ENCODE peak calls at places on chromosomes 6 and 20, in six cellular contexts. G is keratinocyte, P is MM.1S, F is SK-N-SH, A is PC-3, C is endodermal cell. S is an unnamed sample.

GRCh38 chr20:45088247-45088646 is 12.7 kb downstream of the KCNS1 start:
- DNase-seq in G (peak), P (no peak), F (no peak), A (peak), C (no peak), S (no peak)

GRCh38 chr6:84453499-84453898 is 226.1 kb upstream of the CEP162 start:
- DNase-seq in G (no peak), P (no peak), F (no peak), A (peak), C (no peak), S (no peak)

GRCh38 chr6:6244624-6245023 is 75.8 kb downstream of the F13A1 start:
- DNase-seq in G (no peak), P (no peak), F (no peak), A (no peak), C (no peak), S (no peak)

GRCh38 chr20:59571151-59571550 is 33.2 kb upstream of the PHACTR3 start:
- DNase-seq in G (no peak), P (no peak), F (no peak), A (no peak), C (no peak), S (no peak)

GRCh38 chr6:89970609-89971337 is 76.5 kb downstream of the GJA10 start:
- DNase-seq in G (no peak), P (no peak), F (peak), A (peak), C (peak), S (no peak)

GRCh38 chr6:168304752-168305015 is 14.9 kb downstream of the DACT2 start:
- DNase-seq in G (no peak), P (no peak), F (no peak), A (no peak), C (no peak), S (no peak)

GRCh38 chr6:26187981-26188635 is 100.9 kb downstream of the HFE start:
- DNase-seq in G (no peak), P (peak), F (no peak), A (no peak), C (peak), S (peak)

GRCh38 chr6:166691199-166691598 is 64.1 kb upstream of the RPS6KA2 start:
- DNase-seq in G (peak), P (no peak), F (no peak), A (peak), C (no peak), S (no peak)

GRCh38 chr6:130955755-130956154 is 107.3 kb downstream of the EPB41L2 start:
- DNase-seq in G (no peak), P (no peak), F (no peak), A (peak), C (no peak), S (no peak)

GRCh38 chr20:35167787-35168186 is 4.1 kb upstream of the PROCR start:
- DNase-seq in G (no peak), P (no peak), F (no peak), A (no peak), C (no peak), S (no peak)

GRCh38 chr20:59392741-59393140 is 92.3 kb downstream of the EDN3 start:
- DNase-seq in G (no peak), P (no peak), F (no peak), A (no peak), C (no peak), S (no peak)

GRCh38 chr6:24520929-24521546 is 26.3 kb downstream of the ALDH5A1 start:
- DNase-seq in G (no peak), P (peak), F (peak), A (peak), C (peak), S (peak)

GRCh38 chr6:138267971-138268895 is 49.9 kb upstream of the PBOV1 start:
- DNase-seq in G (no peak), P (no peak), F (no peak), A (no peak), C (no peak), S (no peak)

GRCh38 chr6:154410619-154411044 is 54.0 kb upstream of the IPCEF1 start:
- DNase-seq in G (peak), P (no peak), F (no peak), A (peak), C (no peak), S (no peak)

GRCh38 chr6:138726066-138727060 is 47.2 kb upstream of the CCDC28A start:
- DNase-seq in G (no peak), P (no peak), F (no peak), A (no peak), C (no peak), S (no peak)

GRCh38 chr6:26501482-26501986 is 1.4 kb downstream of the BTN1A1 start:
- DNase-seq in G (no peak), P (no peak), F (peak), A (no peak), C (peak), S (no peak)

GRCh38 chr6:16723833-16724232 is 37.4 kb downstream of the ATXN1 start:
- DNase-seq in G (no peak), P (no peak), F (no peak), A (peak), C (peak), S (no peak)

GRCh38 chr6:46491789-46492547 is 719 bp upstream of the RCAN2 start:
- DNase-seq in G (no peak), P (no peak), F (peak), A (peak), C (peak), S (peak)

GRCh38 chr6:75296811-75297779 is 12.5 kb upstream of the TMEM30A start:
- DNase-seq in G (no peak), P (peak), F (peak), A (peak), C (no peak), S (no peak)

GRCh38 chr20:33789109-33789857 is 21.9 kb upstream of the CHMP4B start:
- DNase-seq in G (peak), P (no peak), F (peak), A (peak), C (no peak), S (peak)

GRCh38 chr6:4583026-4583425 is 193.2 kb upstream of the CDYL start:
- DNase-seq in G (no peak), P (no peak), F (no peak), A (no peak), C (no peak), S (no peak)

GRCh38 chr6:51120016-51120415 is 301.3 kb downstream of the TFAP2B start:
- DNase-seq in G (no peak), P (no peak), F (no peak), A (peak), C (no peak), S (no peak)

GRCh38 chr6:41676406-41676805 is 38.1 kb downstream of the MDFI start:
- DNase-seq in G (no peak), P (no peak), F (no peak), A (no peak), C (no peak), S (no peak)

GRCh38 chr6:121851056-121851455 is 415.6 kb downstream of the GJA1 start:
- DNase-seq in G (no peak), P (no peak), F (no peak), A (no peak), C (peak), S (no peak)

GRCh38 chr6:45531999-45532605 is 154.4 kb upstream of the SUPT3H start:
- DNase-seq in G (no peak), P (no peak), F (no peak), A (no peak), C (no peak), S (no peak)

GRCh38 chr6:136822051-136822378 is 377 bp upstream of the PEX7 start:
- DNase-seq in G (no peak), P (no peak), F (no peak), A (peak), C (no peak), S (no peak)

GRCh38 chr6:39342692-39343460 is 20.4 kb upstream of the KCNK16 start:
- DNase-seq in G (no peak), P (no peak), F (no peak), A (no peak), C (no peak), S (no peak)

GRCh38 chr6:157951828-157952227 is 29.8 kb upstream of the SYNJ2 start:
- DNase-seq in G (no peak), P (no peak), F (no peak), A (no peak), C (no peak), S (peak)

GRCh38 chr6:151436814-151437213 is 15.1 kb downstream of the RMND1 start:
- DNase-seq in G (no peak), P (no peak), F (no peak), A (no peak), C (no peak), S (no peak)

GRCh38 chr6:13009465-13009864 is 292.9 kb downstream of the PHACTR1 start:
- DNase-seq in G (no peak), P (no peak), F (no peak), A (no peak), C (no peak), S (no peak)

GRCh38 chr6:39295538-39295937 is 18.7 kb downstream of the KCNK17 start:
- DNase-seq in G (no peak), P (no peak), F (no peak), A (no peak), C (no peak), S (no peak)

GRCh38 chr20:45892049-45892816 is 1.1 kb downstream of the CTSA start:
- DNase-seq in G (no peak), P (no peak), F (peak), A (peak), C (peak), S (peak)

GRCh38 chr6:5334341-5334740 is 73.0 kb downstream of the FARS2 start:
- DNase-seq in G (no peak), P (no peak), F (no peak), A (no peak), C (no peak), S (no peak)

GRCh38 chr6:135521431-135521830 is 23.9 kb upstream of the AHI1 start:
- DNase-seq in G (no peak), P (no peak), F (no peak), A (no peak), C (no peak), S (no peak)

GRCh38 chr6:34414999-34415858 is 10.6 kb downstream of the RPS10 start:
- DNase-seq in G (no peak), P (peak), F (peak), A (peak), C (no peak), S (peak)

GRCh38 chr6:50762798-50763197 is 49.5 kb downstream of the TFAP2D start:
- DNase-seq in G (no peak), P (no peak), F (no peak), A (no peak), C (no peak), S (no peak)

GRCh38 chr6:68317366-68317765 is 317.7 kb upstream of the ADGRB3 start:
- DNase-seq in G (no peak), P (no peak), F (no peak), A (peak), C (no peak), S (no peak)

GRCh38 chr6:44381739-44382138 is 5.8 kb upstream of the CDC5L start:
- DNase-seq in G (no peak), P (no peak), F (no peak), A (no peak), C (no peak), S (no peak)

DNA sequence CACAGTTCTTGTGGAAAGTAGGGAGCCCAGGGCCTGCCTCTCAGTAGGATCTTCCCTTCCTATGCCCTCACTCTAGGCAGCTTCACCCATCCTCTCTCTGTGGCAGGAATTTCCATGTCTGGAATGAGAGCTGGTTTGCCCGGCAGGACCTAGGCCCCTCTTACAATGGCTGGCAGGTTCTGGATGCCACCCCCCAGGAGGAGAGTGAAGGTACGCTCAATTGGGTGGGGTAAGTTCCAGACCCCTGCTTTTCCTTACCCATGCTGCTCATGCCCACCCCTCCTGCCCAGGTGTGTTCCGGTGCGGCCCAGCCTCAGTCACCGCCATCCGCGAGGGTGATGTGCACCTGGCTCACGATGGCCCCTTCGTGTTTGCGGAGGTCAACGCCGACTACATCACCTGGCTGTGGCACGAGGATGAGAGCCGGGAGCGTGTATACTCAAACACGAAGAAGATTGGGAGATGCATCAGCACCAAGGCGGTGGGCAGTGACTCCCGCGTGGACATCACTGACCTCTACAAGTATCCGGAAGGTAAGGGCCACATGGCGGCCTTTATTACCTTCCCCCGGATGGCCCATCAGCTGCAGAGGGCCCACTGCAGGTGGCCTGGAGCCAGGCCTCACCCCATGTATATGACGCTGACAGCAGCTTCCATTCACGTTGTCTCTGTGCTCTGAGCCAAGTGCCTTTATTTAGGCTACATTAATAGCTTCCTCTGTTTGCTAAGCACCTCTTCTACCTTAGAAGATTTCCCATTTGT is 22.8 kb downstream of the TGM6 start:
- DNase-seq in G (no peak), P (no peak), F (no peak), A (no peak), C (no peak), S (no peak)
- H3K9ac ChIP-seq in G (no peak), P (no peak), F (no peak), A (no peak), C (no peak), S (no peak)

GRCh38 chr20:37759761-37760209 is 66.0 kb downstream of the CTNNBL1 start:
- DNase-seq in G (no peak), P (no peak), F (no peak), A (no peak), C (no peak), S (no peak)

GRCh38 chr20:37758332-37758731 is 64.5 kb downstream of the CTNNBL1 start:
- DNase-seq in G (no peak), P (no peak), F (no peak), A (peak), C (peak), S (no peak)

GRCh38 chr20:37756234-37756633 is 62.4 kb downstream of the CTNNBL1 start:
- DNase-seq in G (no peak), P (no peak), F (no peak), A (no peak), C (no peak), S (no peak)

GRCh38 chr20:37757550-37757949 is 63.7 kb downstream of the CTNNBL1 start:
- DNase-seq in G (no peak), P (no peak), F (no peak), A (no peak), C (peak), S (no peak)

GRCh38 chr20:37755665-37756064 is 61.8 kb downstream of the CTNNBL1 start:
- DNase-seq in G (no peak), P (no peak), F (peak), A (no peak), C (no peak), S (no peak)
- TF ChIP-seq CTCF in G (peak), P (no peak), F (no peak), A (peak), C (peak), S (no peak)

GRCh38 chr20:16349518-16350295 is 223.5 kb downstream of the KIF16B start:
- DNase-seq in G (no peak), P (no peak), F (peak), A (no peak), C (no peak), S (no peak)
- H3K27ac ChIP-seq in G (no peak), P (no peak), F (peak), A (peak), C (peak), S (no peak)

GRCh38 chr20:43942213-43942590 is 27.6 kb downstream of the TOX2 start:
- DNase-seq in G (no peak), P (no peak), F (no peak), A (no peak), C (no peak), S (no peak)
- H3K9ac ChIP-seq in G (no peak), P (peak), F (peak), A (peak), C (no peak), S (no peak)

GRCh38 chr6:900716-901605 is 208.0 kb upstream of the EXOC2 start:
- DNase-seq in G (no peak), P (no peak), F (no peak), A (no peak), C (no peak), S (no peak)

GRCh38 chr6:905541-905940 is 212.6 kb upstream of the EXOC2 start:
- DNase-seq in G (no peak), P (no peak), F (no peak), A (no peak), C (peak), S (no peak)

GRCh38 chr6:904994-905393 is 212.1 kb upstream of the EXOC2 start:
- DNase-seq in G (no peak), P (no peak), F (no peak), A (no peak), C (no peak), S (no peak)

GRCh38 chr6:901696-902455 is 208.9 kb upstream of the EXOC2 start:
- DNase-seq in G (no peak), P (no peak), F (no peak), A (no peak), C (no peak), S (no peak)

DNA sequence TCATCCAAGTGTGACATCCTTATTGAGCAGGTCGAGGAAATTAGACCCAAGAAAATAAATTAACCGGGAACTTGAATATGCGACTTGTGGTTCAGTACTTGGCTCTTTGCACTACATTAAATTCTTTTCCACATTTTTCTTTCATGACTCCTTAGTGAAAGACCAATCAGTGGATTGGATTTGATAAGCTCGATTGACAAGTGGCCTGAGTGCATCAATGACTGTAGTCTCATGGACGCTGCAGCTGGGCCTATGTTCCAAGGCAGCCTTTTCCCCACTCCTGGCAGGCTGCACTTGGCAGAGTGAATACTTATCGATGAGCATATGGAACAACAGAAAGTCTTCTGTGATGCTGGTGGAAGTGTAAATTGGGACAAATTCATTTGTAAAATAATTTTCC is 210.8 kb upstream of the EXOC2 start:
- DNase-seq in G (no peak), P (no peak), F (no peak), A (no peak), C (no peak), S (no peak)
- TF ChIP-seq CTCF in G (no peak), P (no peak), F (no peak), A (no peak), C (no peak), S (no peak)

DNA sequence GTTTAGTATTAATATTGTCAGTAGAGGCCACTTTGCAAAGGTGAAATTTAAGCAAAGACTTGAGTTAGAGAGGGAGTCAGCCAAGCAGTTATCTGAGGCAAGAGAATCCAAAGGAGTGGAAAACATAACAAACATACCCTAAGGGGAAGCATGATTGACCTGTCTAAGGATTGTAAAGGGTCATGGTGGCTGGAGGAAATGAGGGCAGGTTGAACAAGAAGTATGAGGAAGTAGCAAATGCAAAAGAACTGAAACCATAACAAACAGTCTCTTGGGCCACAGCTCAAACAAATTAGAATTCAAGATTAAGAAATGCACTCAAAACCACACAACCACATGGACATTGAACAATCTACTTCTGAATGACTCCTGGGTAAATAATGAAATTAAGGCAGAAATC is 103.2 kb downstream of the FBXO5 start:
- DNase-seq in G (no peak), P (no peak), F (no peak), A (no peak), C (no peak), S (no peak)
- H3K27ac ChIP-seq in G (no peak), P (no peak), F (no peak), A (no peak), C (no peak), S (no peak)

DNA sequence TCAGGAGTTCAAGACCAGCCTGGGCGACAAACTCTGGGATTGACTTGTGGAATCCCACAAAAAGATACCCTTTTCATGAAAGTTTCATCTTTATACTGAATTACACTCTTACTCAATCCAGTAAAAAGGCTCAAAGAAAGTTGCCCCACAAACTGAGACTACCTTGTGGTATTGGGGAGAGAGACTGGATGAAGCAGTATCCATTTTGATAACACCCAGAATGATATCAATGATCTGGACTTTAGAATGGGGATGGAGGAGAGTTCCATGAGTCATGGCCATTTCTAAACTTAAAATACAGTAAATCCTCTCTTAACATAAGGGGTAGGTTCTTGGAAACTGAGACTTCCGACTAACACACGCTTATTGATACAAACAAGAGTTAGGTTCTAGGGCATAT is 4.7 kb downstream of the STAU1 start:
- DNase-seq in G (no peak), P (no peak), F (no peak), A (no peak), C (no peak), S (no peak)
- H3K9ac ChIP-seq in G (no peak), P (no peak), F (no peak), A (no peak), C (no peak), S (no peak)

GRCh38 chr20:62010551-62011402 is 54.9 kb downstream of the TAF4 start:
- DNase-seq in G (no peak), P (peak), F (peak), A (peak), C (peak), S (peak)
- TF ChIP-seq CTCF in G (peak), P (peak), F (peak), A (peak), C (peak), S (peak)

S was measured in colonic mucosa.